ENCODE peak calls at places on chromosomes 1 and 21, in four cellular contexts. U is ovary, L is suprapubic skin, B is H1. Q is an unnamed sample.

GRCh38 chr1:93081716-93082115 is 2.6 kb downstream of the MTF2 start:
- DNase-seq in U (no peak), L (no peak), B (no peak), Q (no peak)

GRCh38 chr1:119097380-119097779 is 43.1 kb downstream of the WARS2 start:
- DNase-seq in U (no peak), B (no peak), L (no peak), Q (no peak)

GRCh38 chr21:42297372-42297771 is 17.8 kb downstream of the TFF3 start:
- DNase-seq in B (no peak), U (no peak), L (no peak), Q (no peak)

GRCh38 chr1:152251391-152251790 is 27.4 kb upstream of the HRNR start:
- DNase-seq in U (no peak), B (no peak), L (no peak), Q (no peak)

GRCh38 chr1:44553771-44554170 is 120.5 kb downstream of the TMEM53 start:
- DNase-seq in U (no peak), B (no peak), L (no peak), Q (no peak)

GRCh38 chr1:207698822-207699483 is 52.9 kb upstream of the CD46 start:
- DNase-seq in B (peak), L (no peak), U (peak), Q (no peak)

GRCh38 chr1:2786329-2787162 is 14.9 kb downstream of the TTC34 start:
- DNase-seq in L (peak), U (peak), B (no peak), Q (peak)

GRCh38 chr1:223421676-223422075 is 28.5 kb downstream of the CCDC185 start:
- DNase-seq in L (no peak), B (no peak), U (no peak), Q (no peak)

GRCh38 chr1:188937965-188938551 is 1539.6 kb downstream of the BRINP3 start:
- DNase-seq in L (no peak), B (no peak), U (no peak), Q (no peak)

GRCh38 chr1:245880754-245881403 is 626.2 kb downstream of the SMYD3 start:
- DNase-seq in U (no peak), L (no peak), B (no peak), Q (no peak)

GRCh38 chr1:27724961-27725373 is 794 bp upstream of the FAM76A start:
- DNase-seq in L (peak), B (peak), U (peak), Q (peak)

GRCh38 chr1:70685300-70686286 is 274.5 kb downstream of the CTH start:
- DNase-seq in L (peak), B (peak), U (peak), Q (peak)

GRCh38 chr1:26772687-26773086 is 15.1 kb upstream of the PIGV start:
- DNase-seq in B (no peak), L (no peak), U (no peak), Q (no peak)

GRCh38 chr1:175129997-175130648 is 62.5 kb downstream of the KIAA0040 start:
- DNase-seq in L (no peak), B (peak), U (no peak), Q (no peak)

GRCh38 chr1:99548924-99549605 is 96.8 kb upstream of the PALMD start:
- DNase-seq in B (no peak), L (no peak), U (peak), Q (no peak)

GRCh38 chr1:115534106-115534505 is 107.7 kb upstream of the VANGL1 start:
- DNase-seq in L (no peak), U (no peak), B (no peak), Q (no peak)

GRCh38 chr1:231278100-231278790 is 37.2 kb downstream of the GNPAT start:
- DNase-seq in U (no peak), B (no peak), L (no peak), Q (no peak)

GRCh38 chr1:181344091-181344490 is 139.2 kb upstream of the CACNA1E start:
- DNase-seq in B (no peak), L (no peak), U (no peak), Q (no peak)

GRCh38 chr1:175095978-175096611 is 28.5 kb downstream of the TNN start:
- DNase-seq in B (no peak), U (no peak), L (no peak), Q (no peak)

GRCh38 chr1:203038891-203039608 is 12.8 kb downstream of the PPFIA4 start:
- DNase-seq in L (no peak), B (no peak), U (peak), Q (peak)

GRCh38 chr1:196558424-196558823 is 49.8 kb downstream of the KCNT2 start:
- DNase-seq in U (no peak), L (no peak), B (no peak), Q (no peak)

GRCh38 chr1:52139817-52140540 is 1.9 kb upstream of the ZFYVE9 start:
- DNase-seq in B (no peak), L (no peak), U (no peak), Q (no peak)

GRCh38 chr1:117653732-117654484 is 48.1 kb downstream of the TENT5C start:
- DNase-seq in L (no peak), U (no peak), B (no peak), Q (no peak)

GRCh38 chr1:172951728-172952365 is 98.9 kb downstream of the TNFSF18 start:
- DNase-seq in L (no peak), B (no peak), U (no peak), Q (no peak)

GRCh38 chr1:244234009-244234643 is 183.0 kb downstream of the ZBTB18 start:
- DNase-seq in L (no peak), U (no peak), B (no peak), Q (no peak)

GRCh38 chr1:162551969-162552683 is 9.4 kb upstream of the UAP1 start:
- DNase-seq in U (no peak), L (peak), B (no peak), Q (no peak)

GRCh38 chr1:201513498-201514243 is 6.7 kb upstream of the CSRP1 start:
- DNase-seq in L (no peak), U (no peak), B (no peak), Q (peak)

GRCh38 chr1:165445388-165445787 is 462 bp upstream of the RXRG start:
- DNase-seq in B (no peak), U (no peak), L (no peak), Q (no peak)

GRCh38 chr1:12249181-12249580 is 19.4 kb downstream of the VPS13D start:
- DNase-seq in U (no peak), L (no peak), B (peak), Q (no peak)
- TF ChIP-seq EP300 in U (no peak), L (no peak), B (no peak), Q (no peak)

DNA sequence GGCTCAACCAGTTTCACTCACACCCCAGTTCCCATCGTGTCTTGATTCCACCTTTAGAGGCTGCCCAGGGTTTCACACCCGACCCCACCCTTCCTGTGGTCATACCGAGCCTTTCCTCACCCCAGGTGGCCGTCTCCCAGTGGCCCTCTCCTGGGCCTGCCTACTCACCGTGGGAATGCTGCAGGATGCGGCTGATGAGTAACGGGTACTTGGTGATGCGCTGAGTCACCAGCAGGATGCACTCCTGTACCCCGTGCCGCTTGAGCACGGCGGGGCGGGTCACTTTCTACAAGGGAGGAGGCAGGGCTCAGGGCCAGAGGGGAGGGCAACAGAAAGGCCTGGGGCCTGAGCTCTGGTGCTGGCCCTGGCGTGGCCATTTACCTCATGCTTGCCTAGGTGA is 16.4 kb downstream of the ARHGEF2 start:
- DNase-seq in U (no peak), L (no peak), B (no peak), Q (no peak)
- TF ChIP-seq EP300 in U (no peak), L (no peak), B (no peak), Q (no peak)

GRCh38 chr1:61455400-61455799 is 269.5 kb downstream of the TM2D1 start:
- DNase-seq in U (no peak), B (no peak), L (no peak), Q (no peak)

GRCh38 chr1:61452354-61452990 is 272.5 kb downstream of the TM2D1 start:
- DNase-seq in L (no peak), B (no peak), U (no peak), Q (no peak)

GRCh38 chr1:61451214-61451968 is 273.6 kb downstream of the TM2D1 start:
- DNase-seq in B (no peak), U (no peak), L (no peak), Q (no peak)

GRCh38 chr1:61450454-61451213 is 274.3 kb downstream of the TM2D1 start:
- DNase-seq in B (no peak), U (peak), L (no peak), Q (no peak)

DNA sequence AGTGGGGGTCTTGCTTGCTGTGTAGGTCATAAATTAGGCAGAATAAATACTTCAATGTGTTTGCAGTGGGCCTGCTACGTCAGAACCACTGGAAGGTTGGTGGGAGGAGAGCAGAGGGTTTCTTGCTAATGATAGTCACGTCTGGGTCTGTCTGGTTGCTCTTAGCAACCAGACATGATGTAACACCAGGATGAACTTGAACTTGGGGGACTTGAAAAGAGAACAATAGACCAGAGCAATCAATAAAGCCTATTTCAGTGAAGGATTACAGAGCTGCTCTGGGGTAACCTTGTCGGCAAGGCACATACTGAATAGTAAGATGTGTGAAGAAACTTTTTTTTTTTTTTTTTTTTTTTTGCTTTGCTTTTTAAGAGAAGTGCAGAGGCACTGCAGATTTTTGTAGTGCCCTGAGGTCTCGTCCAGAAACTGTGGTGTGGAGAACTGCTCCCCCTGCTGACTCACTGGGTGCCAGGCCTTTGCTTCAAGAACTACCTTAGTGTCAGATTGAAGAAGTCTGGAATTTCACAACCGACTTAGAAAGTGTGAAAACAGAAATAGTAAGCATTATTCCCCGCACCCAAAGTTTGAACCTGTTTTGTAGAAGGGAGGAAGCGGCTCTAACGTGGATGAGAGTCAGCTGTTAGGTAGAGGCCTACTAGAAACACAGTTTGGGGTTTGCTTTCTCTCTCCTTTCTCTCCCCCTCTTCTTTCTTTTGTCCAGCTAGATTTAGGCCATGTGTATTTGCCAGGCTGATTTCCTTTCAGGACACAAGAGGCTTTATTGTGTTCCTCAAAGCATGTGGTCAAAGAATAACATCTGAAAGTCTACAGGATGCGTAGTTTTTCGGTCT is 271.6 kb downstream of the TM2D1 start:
- DNase-seq in U (peak), B (peak), L (peak), Q (peak)
- TF ChIP-seq EP300 in U (no peak), B (no peak), L (no peak), Q (no peak)

GRCh38 chr1:38291906-38292521 is 245.4 kb upstream of the POU3F1 start:
- DNase-seq in L (no peak), U (no peak), B (no peak), Q (no peak)
- TF ChIP-seq EP300 in L (no peak), U (no peak), B (no peak), Q (no peak)

DNA sequence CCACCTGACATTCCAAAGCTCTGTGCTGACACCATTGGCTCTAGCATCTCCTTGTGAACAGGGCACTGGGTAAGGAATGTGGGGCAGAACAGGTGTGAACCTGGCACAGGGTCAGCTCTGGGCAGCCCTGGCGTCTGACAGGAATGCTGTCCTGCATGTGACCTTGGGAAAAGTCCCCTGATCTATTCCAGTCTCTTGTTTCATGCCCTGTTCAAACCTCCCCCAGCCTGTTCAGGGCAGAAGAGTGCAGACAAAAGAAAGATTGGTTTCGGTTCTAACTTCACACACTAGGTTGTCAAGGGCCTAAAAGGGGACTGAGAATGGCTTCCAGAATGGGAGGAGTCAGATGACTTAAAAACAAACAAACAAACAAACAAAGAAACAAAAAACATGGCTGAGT is 27.6 kb upstream of the SDHB start:
- DNase-seq in U (no peak), L (no peak), B (no peak), Q (no peak)
- TF ChIP-seq EP300 in U (no peak), L (no peak), B (no peak), Q (no peak)

GRCh38 chr1:109896681-109897080 is 14.0 kb upstream of the CSF1 start:
- DNase-seq in U (no peak), B (no peak), L (no peak), Q (no peak)

GRCh38 chr1:109898842-109899241 is 11.8 kb upstream of the CSF1 start:
- DNase-seq in B (no peak), U (no peak), L (no peak), Q (no peak)

GRCh38 chr1:109894823-109895719 is 15.6 kb upstream of the CSF1 start:
- DNase-seq in U (no peak), B (no peak), L (no peak), Q (no peak)

GRCh38 chr1:109897244-109897955 is 13.2 kb upstream of the CSF1 start:
- DNase-seq in B (no peak), U (no peak), L (no peak), Q (no peak)

GRCh38 chr1:109895720-109896504 is 14.7 kb upstream of the CSF1 start:
- DNase-seq in L (peak), B (no peak), U (no peak), Q (no peak)
- TF ChIP-seq EP300 in L (no peak), B (no peak), U (no peak), Q (no peak)

GRCh38 chr1:218659911-218660677 is 315.0 kb downstream of the TGFB2 start:
- DNase-seq in U (no peak), B (no peak), L (no peak), Q (no peak)
- TF ChIP-seq EP300 in U (no peak), B (no peak), L (no peak), Q (no peak)

Q was measured in sigmoid colon.